ENCODE peak calls at places on chromosomes 5 and 9, in eight cellular contexts. P is IMR-90, B is AG04449, Z is nephron progenitor cell, J is AG10803, S is RWPE1, F is GM13976, D is H9. N is an unnamed sample.

GRCh38 chr5:87741891-87742290 is 329.2 kb upstream of the CCNH start:
- DNase-seq in D (no peak), P (no peak), F (no peak), Z (no peak), J (no peak), B (no peak), S (no peak), N (no peak)

GRCh38 chr9:38082456-38083287 is 13.6 kb upstream of the SHB start:
- DNase-seq in Z (no peak), J (peak; percentile 62), D (no peak), F (no peak), S (no peak), B (no peak), P (no peak), N (no peak)

GRCh38 chr5:32100903-32101302 is 73.2 kb downstream of the GOLPH3 start:
- DNase-seq in B (no peak), Z (no peak), J (no peak), D (no peak), F (no peak), S (no peak), P (no peak), N (no peak)

GRCh38 chr5:164119806-164120440 is 614.5 kb downstream of the MAT2B start:
- DNase-seq in F (no peak), B (peak; percentile 2), P (peak; percentile 56), D (peak; percentile 90), J (peak; percentile 38), S (peak; percentile 16), Z (peak; percentile 51), N (no peak)

GRCh38 chr5:77167695-77168111 is 42.8 kb upstream of the PDE8B start:
- DNase-seq in F (no peak), D (no peak), P (peak; percentile 92), B (peak; percentile 58), Z (no peak), J (peak; percentile 86), S (peak; percentile 64), N (no peak)

GRCh38 chr9:124339603-124340146 is 75.6 kb downstream of the PSMB7 start:
- DNase-seq in P (no peak), D (no peak), F (no peak), Z (peak; percentile 32), S (no peak), J (no peak), B (no peak), N (no peak)

GRCh38 chr9:129624947-129625346 is 1.0 kb upstream of the NTMT1 start:
- DNase-seq in S (no peak), Z (no peak), P (peak; percentile 32), B (no peak), D (no peak), F (peak; percentile 59), J (no peak), N (no peak)

GRCh38 chr5:64939772-64940510 is 171.2 kb downstream of the CWC27 start:
- DNase-seq in F (no peak), S (peak; percentile 11), Z (peak; percentile 24), B (no peak), P (peak; percentile 59), J (peak; percentile 3), D (peak; percentile 55), N (no peak)

GRCh38 chr9:114002271-114002985 is 75.7 kb downstream of the AMBP start:
- DNase-seq in J (no peak), P (no peak), D (peak; percentile 18), F (no peak), B (no peak), Z (no peak), S (no peak), N (peak; percentile 7)

GRCh38 chr5:129063483-129064136 is 30.9 kb upstream of the ISOC1 start:
- DNase-seq in F (no peak), B (no peak), J (no peak), S (no peak), Z (no peak), D (no peak), P (no peak), N (no peak)

GRCh38 chr9:119365291-119366027 is 3.8 kb downstream of the BRINP1 start:
- DNase-seq in D (peak; percentile 87), F (no peak), Z (peak; percentile 68), P (no peak), J (peak; percentile 18), B (no peak), S (no peak), N (no peak)

GRCh38 chr9:135211524-135211890 is 124.0 kb downstream of the OLFM1 start:
- DNase-seq in B (no peak), J (no peak), D (no peak), Z (no peak), S (no peak), F (no peak), P (no peak), N (no peak)

GRCh38 chr5:38835887-38836286 is 9.9 kb upstream of the OSMR start:
- DNase-seq in Z (no peak), B (peak; percentile 55), F (no peak), J (peak; percentile 78), P (peak; percentile 33), D (no peak), S (no peak), N (no peak)

GRCh38 chr9:450057-450456 is 235.4 kb downstream of the DOCK8 start:
- DNase-seq in S (no peak), D (no peak), J (no peak), F (no peak), B (no peak), Z (no peak), P (no peak), N (no peak)

GRCh38 chr5:136159457-136159856 is 26.8 kb downstream of the SMAD5 start:
- DNase-seq in S (no peak), F (no peak), Z (no peak), B (no peak), D (no peak), P (peak; percentile 53), J (peak; percentile 70), N (no peak)

GRCh38 chr9:95316794-95317118 is 753 bp downstream of the FANCC start:
- DNase-seq in B (no peak), F (peak; percentile 81), D (peak; percentile 94), Z (peak; percentile 76), J (peak; percentile 45), S (peak; percentile 96), P (peak; percentile 50), N (no peak)

GRCh38 chr5:7010578-7010977 is 297.3 kb downstream of the TENT4A start:
- DNase-seq in J (no peak), B (no peak), P (no peak), Z (peak; percentile 71), S (no peak), F (no peak), D (no peak), N (no peak)

GRCh38 chr9:124343533-124344290 is 71.5 kb downstream of the PSMB7 start:
- DNase-seq in J (no peak), P (no peak), D (no peak), S (no peak), B (no peak), Z (no peak), F (no peak), N (no peak)

DNA sequence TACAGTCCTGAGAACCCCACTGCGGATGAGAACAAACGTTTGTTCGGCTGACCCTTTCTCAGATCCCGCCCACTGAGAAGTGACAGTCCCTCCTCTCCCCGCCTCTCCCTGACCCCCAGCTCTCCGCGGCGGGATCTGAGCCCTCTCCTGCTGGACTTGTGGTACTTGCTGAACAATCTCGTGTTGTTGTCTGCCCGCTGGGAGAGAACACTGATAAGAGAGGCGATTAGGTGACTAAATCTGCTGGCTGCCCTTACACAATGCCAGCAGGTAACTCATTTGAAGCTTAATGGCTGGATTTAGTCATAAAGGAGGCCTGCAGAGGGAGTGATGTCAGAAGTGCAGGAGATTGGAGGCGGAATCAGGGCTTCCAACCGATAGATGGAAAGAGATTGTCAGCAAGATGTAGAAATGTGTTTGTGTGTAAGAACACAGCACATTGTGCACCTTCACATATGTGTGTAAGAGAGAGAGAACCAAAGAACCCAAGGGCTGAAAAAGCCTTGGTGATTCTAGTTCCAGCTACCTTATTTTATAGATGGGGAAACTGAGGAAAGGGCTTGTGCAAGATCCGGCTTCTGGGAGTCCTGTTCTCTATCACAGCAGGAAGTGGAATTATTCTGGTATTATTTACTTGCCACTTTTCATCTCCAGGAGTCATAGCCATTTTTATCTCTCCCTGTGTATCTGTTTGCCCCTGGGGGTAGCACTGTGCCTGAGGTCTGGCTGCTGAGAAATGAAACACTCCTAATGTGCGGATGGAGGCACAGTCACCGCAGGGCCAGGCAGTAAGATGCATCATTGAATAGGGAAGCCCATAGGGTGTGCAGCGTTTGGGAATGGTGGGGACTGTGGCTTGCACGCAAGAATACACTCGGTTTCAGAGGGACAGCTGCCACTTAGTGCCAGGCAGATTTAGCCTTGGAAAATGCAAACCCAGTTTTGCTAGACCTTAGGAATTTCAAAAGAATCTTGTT is 203.7 kb upstream of the MSX2 start:
- DNase-seq in S (peak; percentile 54), B (no peak), P (peak; percentile 17), J (no peak), D (peak; percentile 66), F (no peak), Z (peak; percentile 56), N (no peak)
- TF ChIP-seq CTCF in S (no peak), B (no peak), P (no peak), J (no peak), D (no peak), F (no peak), Z (no peak), N (no peak)

DNA sequence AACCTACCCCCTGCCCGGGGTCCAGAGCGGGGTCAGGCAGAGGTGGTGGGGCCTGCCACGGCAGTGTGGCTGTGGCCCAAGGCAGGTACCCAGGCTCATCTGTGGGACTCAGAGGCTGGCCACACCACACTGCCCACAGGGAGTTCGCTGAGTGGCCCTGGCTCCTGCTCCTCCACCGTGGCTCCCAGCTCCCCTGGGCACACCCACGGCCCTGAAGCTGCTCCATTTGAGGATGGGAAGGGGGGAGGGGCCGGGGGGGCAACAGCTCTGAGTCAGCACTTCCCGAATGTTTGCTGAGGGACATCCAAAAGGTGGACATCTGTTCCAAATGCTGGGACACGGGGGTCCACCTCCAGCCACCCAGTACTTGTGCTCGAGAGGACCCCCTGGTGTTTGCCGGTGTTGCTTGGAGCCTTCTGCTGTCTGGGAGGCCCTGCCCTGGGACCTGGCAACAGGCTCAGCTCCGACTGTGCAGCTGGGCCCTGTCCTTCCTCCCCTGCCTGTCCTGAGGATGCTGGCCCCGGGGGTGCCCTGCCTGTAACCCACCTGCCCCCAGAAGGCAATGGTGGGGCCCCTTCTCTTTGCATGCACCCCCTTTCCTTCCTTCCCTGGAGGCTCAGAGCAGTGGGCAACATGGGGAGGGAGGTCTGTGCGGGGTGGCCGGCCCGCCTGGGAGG is 2.5 kb upstream of the NRARP start:
- DNase-seq in F (no peak), B (no peak), P (no peak), D (peak; percentile 30), J (no peak), Z (peak; percentile 42), S (no peak), N (no peak)
- TF ChIP-seq CTCF in F (no peak), B (peak; percentile 23), P (peak; percentile 15), D (no peak), J (no peak), Z (no peak), S (peak; percentile 26), N (no peak)

DNA sequence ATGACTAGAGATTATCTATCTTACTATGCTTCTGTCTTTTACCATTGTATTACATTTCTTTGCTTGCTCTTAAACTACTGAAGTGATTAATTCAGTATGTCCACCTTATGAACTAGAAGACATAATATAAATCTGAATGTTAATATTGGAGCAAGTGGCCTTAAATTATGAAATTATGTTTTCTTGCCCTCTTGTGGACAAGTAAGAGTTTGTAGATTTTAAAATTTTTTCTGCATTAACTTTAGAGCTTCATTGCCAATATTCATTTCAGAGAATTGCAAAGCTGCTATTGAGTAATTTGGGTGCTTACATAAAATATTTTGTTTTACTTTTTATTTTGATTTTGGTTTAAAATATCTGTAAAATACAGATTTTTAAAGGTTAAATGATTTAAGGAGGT is 55.3 kb downstream of the RANBP17 start:
- DNase-seq in D (no peak), P (no peak), S (peak; percentile 11), Z (no peak), J (peak; percentile 17), B (no peak), F (no peak), N (no peak)
- TF ChIP-seq CTCF in D (no peak), P (peak; percentile 42), S (peak; percentile 24), Z (no peak), J (peak; percentile 36), B (no peak), F (no peak), N (no peak)

GRCh38 chr5:151219789-151220188 is 4.1 kb downstream of the CCDC69 start:
- DNase-seq in B (no peak), S (no peak), Z (no peak), P (no peak), D (no peak), F (no peak), J (no peak), N (no peak)
- TF ChIP-seq CTCF in B (no peak), S (no peak), Z (no peak), P (peak; percentile 19), D (peak; percentile 51), F (peak; percentile 24), J (peak; percentile 14), N (no peak)

N was measured in activated B cell treated with CpG ODN at 0.5 μM for 24 hours.